ENCODE peak calls at places on chromosomes 1 and 21, in four cellular contexts. V, R, E and G are unnamed samples.

GRCh38 chr1:228152918-228153258 is 3.2 kb downstream of the GJC2 start:
- DNase-seq in E (peak; percentile 35), V (no peak), R (no peak), G (no peak)

GRCh38 chr1:158570480-158570879 is at the start of gene OR6P1:
- DNase-seq in E (no peak), R (no peak), V (no peak), G (no peak)

GRCh38 chr1:116277840-116278540 is 95.1 kb upstream of the ATP1A1 start:
- DNase-seq in R (no peak), V (no peak), E (no peak), G (no peak)

GRCh38 chr1:200342511-200343400 is 67.1 kb downstream of the ZNF281 start:
- DNase-seq in E (no peak), V (no peak), R (no peak), G (no peak)

GRCh38 chr1:153945795-153946621 is 510 bp downstream of the DENND4B start:
- DNase-seq in R (peak; percentile 89), E (peak; percentile 97), V (peak; percentile 94), G (no peak)

GRCh38 chr1:58395355-58395754 is 151.2 kb downstream of the OMA1 start:
- DNase-seq in E (no peak), V (no peak), R (no peak), G (peak; percentile 84)

GRCh38 chr1:3453203-3453761 is 1.2 kb upstream of the ARHGEF16 start:
- DNase-seq in E (peak; percentile 89), R (peak; percentile 66), V (peak; percentile 75), G (peak; percentile 51)

GRCh38 chr1:52836035-52836434 is 6.5 kb upstream of the ZYG11A start:
- DNase-seq in E (no peak), R (no peak), V (no peak), G (no peak)

GRCh38 chr1:87956072-87956471 is 627.4 kb downstream of the LMO4 start:
- DNase-seq in V (peak; percentile 22), E (no peak), R (peak; percentile 13), G (peak; percentile 93)

GRCh38 chr1:223712184-223712855 is at the start of gene CAPN2:
- DNase-seq in E (peak; percentile 93), R (peak; percentile 77), V (peak; percentile 91), G (no peak)

GRCh38 chr1:30353637-30354036 is 369.7 kb downstream of the MATN1 start:
- DNase-seq in R (no peak), E (no peak), V (no peak), G (no peak)

GRCh38 chr1:236604218-236605029 is at the start of gene HEATR1:
- DNase-seq in E (peak; percentile 95), V (peak; percentile 95), R (peak; percentile 94), G (peak; percentile 95)

GRCh38 chr1:206041640-206042039 is 11.3 kb upstream of the RHEX start:
- DNase-seq in E (no peak), R (no peak), V (no peak), G (no peak)

GRCh38 chr1:29975036-29975694 is 738.8 kb downstream of the PTPRU start:
- DNase-seq in R (peak; percentile 26), E (no peak), V (no peak), G (peak; percentile 35)

GRCh38 chr21:26806734-26807372 is 38.4 kb downstream of the ADAMTS1 start:
- DNase-seq in V (no peak), R (no peak), E (no peak), G (peak; percentile 42)

GRCh38 chr1:200780545-200781444 is 42.1 kb downstream of the CAMSAP2 start:
- DNase-seq in R (no peak), V (no peak), E (no peak), G (no peak)

GRCh38 chr1:175543447-175543846 is 199.9 kb downstream of the TNR start:
- DNase-seq in V (no peak), R (no peak), E (no peak), G (no peak)

GRCh38 chr1:238895911-238896310 is 490.5 kb upstream of the CHRM3 start:
- DNase-seq in R (no peak), E (no peak), V (no peak), G (no peak)

GRCh38 chr1:247358920-247359319 is 27.3 kb upstream of the ZNF496 start:
- DNase-seq in V (no peak), R (no peak), E (no peak), G (peak; percentile 62)

GRCh38 chr1:159987186-159987585 is 33.1 kb upstream of the SLAMF9 start:
- DNase-seq in R (no peak), V (peak; percentile 45), E (no peak), G (no peak)

GRCh38 chr1:66214901-66215300 is 319.1 kb upstream of the SGIP1 start:
- DNase-seq in V (no peak), R (no peak), E (no peak), G (no peak)

GRCh38 chr1:53043271-53043670 is 18.7 kb upstream of the PODN start:
- DNase-seq in R (no peak), E (no peak), V (no peak), G (no peak)

GRCh38 chr1:72140222-72140621 is 142.1 kb downstream of the NEGR1 start:
- DNase-seq in R (no peak), V (no peak), E (no peak), G (peak; percentile 7)

GRCh38 chr1:167554028-167554779 is 642 bp upstream of the CREG1 start:
- DNase-seq in R (no peak), V (no peak), E (no peak), G (no peak)

GRCh38 chr1:167551359-167551758 is 2.2 kb downstream of the CREG1 start:
- DNase-seq in V (no peak), R (no peak), E (no peak), G (no peak)

GRCh38 chr1:167548059-167548932 is 5.3 kb downstream of the CREG1 start:
- DNase-seq in E (no peak), R (no peak), V (no peak), G (peak; percentile 39)

GRCh38 chr1:167555971-167556714 is 2.6 kb upstream of the CREG1 start:
- DNase-seq in V (peak; percentile 73), R (peak; percentile 70), E (peak; percentile 75), G (peak; percentile 79)

DNA sequence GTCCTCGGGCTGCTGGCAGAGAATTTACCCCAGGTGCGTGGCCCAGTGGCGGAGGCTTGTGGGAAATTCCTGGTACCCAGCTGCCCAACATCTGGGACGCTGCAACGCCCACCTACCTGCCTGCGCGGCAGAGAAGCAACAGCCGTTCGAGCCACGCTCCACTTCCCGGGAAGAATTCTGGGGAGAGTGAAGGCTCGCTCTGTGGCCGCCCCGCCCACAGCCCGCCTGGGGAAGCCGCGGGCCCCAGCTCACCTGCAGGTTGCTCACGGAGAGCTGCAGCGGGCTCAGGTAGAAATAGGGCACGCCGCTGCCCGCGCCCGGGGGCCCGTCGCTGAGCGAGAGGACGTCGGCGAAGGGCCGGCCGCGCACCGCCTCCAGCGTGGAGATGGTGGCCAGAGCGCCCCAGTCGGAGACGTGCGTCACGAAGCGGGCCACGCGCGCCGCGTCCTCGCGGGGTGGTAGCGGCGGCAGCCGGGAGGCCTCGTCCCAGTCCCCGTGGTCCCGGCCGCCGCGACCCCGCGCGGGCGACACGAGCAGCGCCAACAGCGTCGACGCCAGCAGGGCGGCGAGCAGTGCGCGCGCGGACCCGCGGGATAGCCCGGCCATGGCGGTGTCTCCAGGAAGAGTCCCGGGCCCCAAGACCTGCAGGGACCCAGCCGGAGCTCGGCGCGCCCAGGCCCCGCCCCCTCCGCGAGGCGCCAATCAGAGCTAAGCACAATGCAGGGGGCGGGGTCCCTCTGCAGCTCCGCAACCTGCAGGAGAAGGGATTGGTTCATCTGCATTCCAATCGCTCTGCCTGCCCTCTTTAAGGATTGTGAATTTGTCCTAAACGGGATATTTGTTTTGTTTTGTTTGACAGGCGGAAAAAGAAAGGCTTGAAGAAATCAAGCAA is at the start of gene CREG1:
- DNase-seq in V (peak; percentile 96), E (peak; percentile 98), R (peak; percentile 92), G (peak; percentile 88)
- TF ChIP-seq CTCF in V (no peak), E (no peak), R (no peak), G (no peak)

DNA sequence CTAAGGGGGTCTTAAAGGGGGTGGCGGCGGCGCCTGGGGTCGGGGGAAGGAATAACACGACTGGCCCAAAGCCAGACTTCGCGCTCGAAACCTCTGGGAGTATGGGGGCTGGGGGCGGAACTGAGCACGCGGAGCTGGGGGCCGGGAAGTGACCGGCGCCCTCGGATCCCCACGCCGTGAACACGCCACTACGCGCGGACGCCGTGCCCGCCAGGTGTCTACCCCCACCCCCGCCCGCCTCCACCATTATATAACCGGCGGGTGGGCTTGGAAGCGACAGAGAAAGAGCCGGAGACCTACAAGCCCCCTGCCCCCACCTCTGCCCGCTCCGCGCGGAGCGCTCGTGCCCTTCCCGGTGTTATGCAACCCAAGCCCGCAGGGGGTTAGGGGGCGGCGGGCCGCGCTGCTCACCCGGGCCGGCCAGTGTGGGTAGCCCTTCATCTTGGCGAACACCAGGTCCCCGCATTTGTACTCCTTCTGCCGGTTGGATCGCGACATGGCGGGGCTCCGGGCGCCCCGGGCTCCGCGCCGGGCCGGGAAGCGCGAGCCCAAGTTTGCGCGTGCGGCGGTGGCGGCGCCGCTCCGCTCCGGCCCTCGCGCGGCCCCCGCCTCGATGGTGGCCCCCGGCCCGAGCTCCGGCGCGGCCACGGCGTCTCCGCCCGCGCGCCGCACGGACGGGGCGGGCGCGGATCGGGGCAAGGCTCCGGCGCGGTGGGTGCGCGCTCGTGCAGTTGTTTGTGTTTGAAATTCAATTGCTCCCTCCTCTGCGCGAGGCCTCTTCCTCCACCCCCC is at the start of gene HDGF:
- DNase-seq in R (peak; percentile 55), E (peak; percentile 88), V (peak; percentile 74), G (no peak)
- TF ChIP-seq CTCF in R (peak; percentile 13), E (peak; percentile 13), V (peak; percentile 7), G (peak; percentile 5)

GRCh38 chr1:219339466-219339865 is 165.8 kb downstream of the LYPLAL1 start:
- DNase-seq in E (no peak), V (no peak), R (no peak), G (no peak)
- TF ChIP-seq CTCF in E (no peak), V (no peak), R (no peak), G (no peak)

GRCh38 chr1:15975358-15975804 is 520 bp downstream of the ZBTB17 start:
- DNase-seq in V (peak; percentile 58), E (peak; percentile 83), R (peak; percentile 35), G (peak; percentile 43)
- TF ChIP-seq CTCF in V (peak; percentile 35), E (peak; percentile 16), R (peak; percentile 13), G (no peak)

GRCh38 chr1:202957733-202958543 is at the start of gene ADIPOR1:
- DNase-seq in E (peak; percentile 97), V (peak; percentile 94), R (peak; percentile 91), G (peak; percentile 73)
- TF ChIP-seq CTCF in E (peak; percentile 37), V (peak; percentile 38), R (peak; percentile 19), G (no peak)

GRCh38 chr1:13809461-13810159 is 109.6 kb downstream of the PRDM2 start:
- DNase-seq in E (peak; percentile 56), R (no peak), V (no peak), G (no peak)

GRCh38 chr1:13806108-13806507 is 106.1 kb downstream of the PRDM2 start:
- DNase-seq in R (no peak), E (no peak), V (no peak), G (no peak)

GRCh38 chr1:13805431-13805830 is 105.4 kb downstream of the PRDM2 start:
- DNase-seq in R (no peak), E (peak; percentile 29), V (no peak), G (no peak)

GRCh38 chr1:13807213-13807612 is 107.2 kb downstream of the PRDM2 start:
- DNase-seq in V (no peak), E (peak; percentile 50), R (no peak), G (peak; percentile 18)

DNA sequence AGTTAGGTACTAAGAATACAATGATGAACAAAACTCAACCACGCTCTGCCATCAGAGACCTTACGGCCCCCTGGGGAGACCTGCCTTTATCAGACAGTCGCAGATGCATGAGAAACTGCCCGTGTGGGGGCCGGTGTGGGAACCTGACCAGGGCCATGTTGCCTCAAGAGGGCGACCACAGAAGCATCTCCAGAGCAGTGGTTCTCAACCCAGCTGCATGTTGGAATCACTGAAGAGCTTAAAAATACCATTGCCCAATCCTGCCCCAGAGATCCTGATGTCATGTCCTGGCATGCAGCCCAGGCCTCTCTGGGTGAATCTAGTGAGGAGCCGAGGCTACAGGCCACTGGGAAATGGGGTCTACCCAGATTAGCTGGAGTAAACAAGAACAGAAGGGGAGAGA is 108.7 kb downstream of the PRDM2 start:
- DNase-seq in E (peak; percentile 61), R (peak; percentile 23), V (peak; percentile 69), G (peak; percentile 45)
- TF ChIP-seq CTCF in E (no peak), R (no peak), V (no peak), G (no peak)